ENCODE peak calls at places on chromosomes 13 and 19, in nine cellular contexts. Y is effector memory CD4-positive, alpha-beta T cell; J is GM19239; L is psoas muscle; K is cardiac muscle cell; R is nephron progenitor cell; T is AML-193; D is NCI-H1436; C is uterus. M is an unnamed sample.

GRCh38 chr13:23579886-23580706 is 9.9 kb downstream of the TNFRSF19 start:
- DNase-seq in Y (no peak), J (no peak), L (no peak), K (peak; percentile 7), R (no peak), T (no peak), D (no peak), C (no peak), M (no peak)

GRCh38 chr13:42930136-42930535 is 61.9 kb downstream of the EPSTI1 start:
- DNase-seq in Y (no peak), J (no peak), L (no peak), K (no peak), R (no peak), T (no peak), D (no peak), C (no peak), M (no peak)

GRCh38 chr13:113182046-113182445 is 23.6 kb downstream of the PROZ start:
- DNase-seq in Y (no peak), J (no peak), L (no peak), K (peak; percentile 15), R (no peak), T (no peak), D (no peak), C (no peak), M (no peak)

GRCh38 chr13:113548778-113549621 is 35.6 kb upstream of the TFDP1 start:
- DNase-seq in Y (no peak), J (no peak), L (no peak), K (no peak), R (peak; percentile 51), T (no peak), D (no peak), C (peak; percentile 44), M (no peak)

GRCh38 chr19:58096884-58097283 is 1.1 kb downstream of the ZSCAN18 start:
- DNase-seq in Y (no peak), J (no peak), L (no peak), K (no peak), R (no peak), T (no peak), D (no peak), C (no peak), M (no peak)

GRCh38 chr13:27792393-27793218 is at the start of gene GSX1:
- DNase-seq in Y (no peak), J (no peak), L (peak; percentile 51), K (peak; percentile 85), R (peak; percentile 90), T (no peak), D (no peak), C (peak; percentile 33), M (peak; percentile 77)

GRCh38 chr19:18304496-18305312 is 18.2 kb downstream of the LSM4 start:
- DNase-seq in Y (peak; percentile 72), J (peak; percentile 72), L (peak; percentile 92), K (peak; percentile 89), R (peak; percentile 62), T (peak; percentile 60), D (peak; percentile 66), C (peak; percentile 88), M (peak; percentile 71)

GRCh38 chr13:111211789-111212516 is 96.8 kb downstream of the ARHGEF7 start:
- DNase-seq in Y (no peak), J (no peak), L (no peak), K (peak; percentile 56), R (no peak), T (no peak), D (no peak), C (no peak), M (no peak)

GRCh38 chr19:37876047-37876446 is 30.3 kb downstream of the WDR87 start:
- DNase-seq in Y (no peak), J (no peak), L (no peak), K (no peak), R (no peak), T (no peak), D (no peak), C (no peak), M (no peak)

GRCh38 chr19:18867199-18867598 is 28.8 kb downstream of the CERS1 start:
- DNase-seq in Y (no peak), J (no peak), L (peak; percentile 12), K (no peak), R (no peak), T (no peak), D (no peak), C (no peak), M (peak; percentile 44)